ENCODE peak calls at places on chromosomes 13 and 19, in four cellular contexts. E is cardiac muscle cell, G is tibial artery, P is heart left ventricle. H is an unnamed sample. For H3K4me1, the result is how much of the 10 kb centered on the place peaks cover.

GRCh38 chr13:29402168-29402621 is 193.3 kb downstream of the SLC7A1 start:
- DNase-seq in G (no peak), P (no peak), E (peak), H (no peak)

GRCh38 chr13:34349091-34349722 is 531.3 kb downstream of the RFC3 start:
- DNase-seq in P (peak), E (peak), G (peak), H (peak)

GRCh38 chr19:10102787-10103236 is 334 bp upstream of the ANGPTL6 start:
- DNase-seq in G (no peak), E (no peak), P (no peak), H (no peak)

GRCh38 chr19:5775668-5776309 is 8.8 kb downstream of the PRR22 start:
- DNase-seq in P (no peak), E (peak), G (no peak), H (no peak)

GRCh38 chr13:27139565-27139964 is 32.0 kb downstream of the USP12 start:
- DNase-seq in G (no peak), P (no peak), E (no peak), H (no peak)

GRCh38 chr13:51317262-51317661 is 22.2 kb upstream of the SERPINE3 start:
- DNase-seq in E (no peak), P (no peak), G (no peak), H (no peak)

GRCh38 chr19:33171916-33172359 is 22.2 kb upstream of the LRP3 start:
- DNase-seq in P (no peak), E (no peak), G (no peak), H (no peak)

GRCh38 chr19:56637976-56638555 is 4.9 kb upstream of the SMIM17 start:
- DNase-seq in G (no peak), E (peak), P (peak), H (no peak)

GRCh38 chr13:95509521-95510315 is 42.8 kb upstream of the CLDN10 start:
- DNase-seq in G (no peak), P (no peak), E (peak), H (no peak)

GRCh38 chr19:42529248-42529764 is 1.0 kb upstream of the CEACAM1 start:
- DNase-seq in G (no peak), E (peak), P (peak), H (peak)

GRCh38 chr13:93767917-93768422 is 541.4 kb downstream of the GPC6 start:
- DNase-seq in G (no peak), E (no peak), P (no peak), H (no peak)

GRCh38 chr13:75785130-75785529 is 149.0 kb downstream of the LMO7 start:
- DNase-seq in G (no peak), P (no peak), E (peak), H (no peak)

GRCh38 chr19:7622933-7623685 is 6.2 kb downstream of the XAB2 start:
- DNase-seq in E (no peak), G (no peak), P (no peak), H (peak)

GRCh38 chr19:40300668-40301067 is 15.5 kb upstream of the AKT2 start:
- DNase-seq in G (no peak), E (no peak), P (no peak), H (no peak)

GRCh38 chr19:40304306-40304705 is 19.2 kb upstream of the AKT2 start:
- DNase-seq in E (no peak), G (no peak), P (no peak), H (no peak)

GRCh38 chr19:40302224-40303011 is 17.3 kb upstream of the AKT2 start:
- DNase-seq in P (no peak), G (no peak), E (no peak), H (no peak)

GRCh38 chr19:40305403-40305802 is 20.3 kb upstream of the AKT2 start:
- DNase-seq in E (peak), G (peak), P (peak), H (peak)

DNA sequence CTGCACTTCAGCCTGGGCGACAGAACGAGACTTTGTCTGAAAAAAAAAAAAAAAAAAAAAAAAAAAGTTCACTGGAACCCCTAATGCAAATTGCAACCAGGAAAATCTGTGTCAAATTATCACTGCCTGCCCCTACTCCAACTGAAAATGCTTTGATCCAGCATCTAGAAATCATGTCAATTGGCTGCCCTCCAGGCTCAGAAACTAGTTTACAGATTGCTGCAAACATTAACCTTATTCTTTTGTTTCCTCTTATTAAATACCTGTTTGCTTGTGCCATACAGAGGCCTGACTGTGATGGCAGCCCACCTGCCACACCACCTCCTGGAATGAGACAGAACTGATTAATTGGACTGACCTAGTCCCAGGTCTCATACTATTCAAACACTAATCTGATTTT is 18.6 kb upstream of the AKT2 start:
- DNase-seq in E (no peak), P (no peak), G (no peak), H (no peak)
- TF ChIP-seq CTCF in E (no peak), P (no peak), G (no peak), H (no peak)

GRCh38 chr13:99304541-99304940 is 2.7 kb downstream of the GPR183 start:
- DNase-seq in G (no peak), P (no peak), E (no peak), H (no peak)

GRCh38 chr13:99307648-99308339 is 595 bp upstream of the GPR183 start:
- DNase-seq in P (no peak), E (peak), G (peak), H (no peak)

GRCh38 chr13:99308481-99309087 is 1.4 kb upstream of the GPR183 start:
- DNase-seq in G (no peak), E (peak), P (no peak), H (no peak)

GRCh38 chr13:99305180-99305965 is 1.8 kb downstream of the GPR183 start:
- DNase-seq in P (no peak), G (no peak), E (no peak), H (no peak)

DNA sequence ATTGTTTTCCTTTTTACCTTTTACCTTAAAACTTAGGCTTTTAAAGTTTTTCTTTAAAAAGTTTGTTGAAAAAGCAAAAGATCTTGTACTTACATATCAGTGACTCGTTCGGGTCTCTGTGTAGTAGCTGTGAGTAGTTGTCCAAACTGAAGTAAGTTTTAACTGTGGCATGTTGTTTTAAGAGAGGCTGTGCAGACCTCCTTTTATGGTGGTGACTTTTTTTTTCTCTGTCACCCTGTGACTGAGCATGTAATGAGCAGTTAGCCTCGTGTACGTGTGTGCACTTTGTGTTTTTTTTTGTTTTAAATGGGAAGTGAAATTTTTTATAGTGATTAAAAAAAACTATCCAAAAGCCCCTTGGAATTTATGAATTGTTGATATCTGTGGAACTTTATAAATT is at the start of gene GPR183:
- DNase-seq in G (no peak), P (no peak), E (no peak), H (no peak)
- H3K4me3 ChIP-seq in G (peak), P (peak), E (peak), H (peak)

GRCh38 chr19:47021536-47022139 is 2.0 kb downstream of the NPAS1 start:
- DNase-seq in G (no peak), P (no peak), E (no peak), H (no peak)

GRCh38 chr19:47020132-47020805 is 632 bp downstream of the NPAS1 start:
- DNase-seq in P (no peak), G (no peak), E (no peak), H (no peak)

GRCh38 chr19:47019431-47020041 is at the start of gene NPAS1:
- DNase-seq in G (no peak), E (no peak), P (no peak), H (no peak)

GRCh38 chr19:47022140-47022536 is 2.5 kb downstream of the NPAS1 start:
- DNase-seq in G (no peak), E (no peak), P (no peak), H (no peak)

GRCh38 chr19:47020992-47021496 is 1.4 kb downstream of the NPAS1 start:
- DNase-seq in P (no peak), E (peak), G (no peak), H (no peak)
- H3K4me1 ChIP-seq in P (under half), E (under half), G (under half), H (under half)

DNA sequence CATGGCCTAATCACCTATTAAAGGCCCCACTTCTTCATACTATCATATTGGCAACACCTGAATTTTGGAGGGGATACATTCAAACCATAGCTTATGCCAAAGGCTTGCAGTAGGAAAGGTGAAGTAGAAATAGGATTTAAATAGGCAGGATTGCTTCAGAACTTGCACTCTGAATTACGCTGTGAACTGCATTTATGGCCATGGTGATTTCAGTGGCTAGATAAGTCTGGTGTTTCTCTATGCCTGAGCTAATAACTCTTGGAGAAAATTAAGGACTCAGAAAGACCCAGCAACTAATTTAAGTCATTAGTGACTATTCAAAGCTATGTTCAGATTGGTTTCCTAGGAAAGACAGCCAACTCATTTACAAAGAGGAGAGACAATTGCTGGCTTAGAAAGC is 59.8 kb downstream of the KL start:
- DNase-seq in P (no peak), G (no peak), E (no peak), H (no peak)
- TF ChIP-seq CTCF in P (no peak), G (no peak), E (no peak), H (no peak)

H was measured in psoas muscle.